ENCODE peak calls at places on chromosome 12, in seven cellular contexts. S is fibroblast of the aortic adventitia, V is psoas muscle, H is GM12865, F is glutamatergic neuron, Q is bronchial epithelial cell, Y is tibial nerve. I is an unnamed sample.

GRCh38 chr12:77220586-77220985 is 155.2 kb upstream of the E2F7 start:
- DNase-seq in S (peak), V (no peak), H (no peak), F (no peak), Q (no peak), Y (no peak), I (no peak)

GRCh38 chr12:107402041-107403022 is 283.3 kb upstream of the PWP1 start:
- DNase-seq in S (peak), V (no peak), H (peak), F (peak), Q (peak), Y (peak), I (no peak)

GRCh38 chr12:13128291-13129000 is 25.0 kb upstream of the GSG1 start:
- DNase-seq in S (no peak), V (no peak), H (no peak), F (no peak), Q (no peak), Y (no peak), I (no peak)

GRCh38 chr12:54411398-54412241 is 7.4 kb downstream of the ITGA5 start:
- DNase-seq in S (peak), V (peak), H (peak), F (no peak), Q (peak), Y (peak), I (peak)

GRCh38 chr12:62730649-62731377 is 204.1 kb downstream of the PPM1H start:
- DNase-seq in S (peak), V (no peak), H (peak), F (no peak), Q (peak), Y (no peak), I (no peak)

GRCh38 chr12:105228494-105228893 is 7.5 kb downstream of the APPL2 start:
- DNase-seq in S (peak), V (no peak), H (no peak), F (no peak), Q (peak), Y (no peak), I (no peak)

GRCh38 chr12:52041695-52042123 is 9.5 kb upstream of the NR4A1 start:
- DNase-seq in S (peak), V (no peak), H (peak), F (no peak), Q (no peak), Y (no peak), I (no peak)

GRCh38 chr12:6700646-6701051 is at the start of gene PIANP:
- DNase-seq in S (no peak), V (peak), H (no peak), F (peak), Q (no peak), Y (no peak), I (no peak)

GRCh38 chr12:101490286-101490920 is 15.3 kb downstream of the SPIC start:
- DNase-seq in S (no peak), V (no peak), H (peak), F (no peak), Q (peak), Y (no peak), I (no peak)

GRCh38 chr12:27528788-27529187 is 4.8 kb downstream of the PPFIBP1 start:
- DNase-seq in S (no peak), V (no peak), H (no peak), F (no peak), Q (no peak), Y (no peak), I (no peak)

GRCh38 chr12:108605000-108605689 is 7.3 kb upstream of the TMEM119 start:
- DNase-seq in S (no peak), V (no peak), H (no peak), F (no peak), Q (no peak), Y (no peak), I (no peak)

GRCh38 chr12:78864483-78865296 is at the start of gene SYT1:
- DNase-seq in S (peak), V (peak), H (peak), F (peak), Q (peak), Y (peak), I (no peak)

GRCh38 chr12:85971800-85972199 is 97.7 kb downstream of the NTS start:
- DNase-seq in S (peak), V (no peak), H (no peak), F (no peak), Q (no peak), Y (no peak), I (no peak)

GRCh38 chr12:56118688-56119045 is 601 bp downstream of the ZC3H10 start:
- DNase-seq in S (no peak), V (peak), H (no peak), F (no peak), Q (no peak), Y (peak), I (no peak)

GRCh38 chr12:56116267-56117081 is at the start of gene RPL41:
- DNase-seq in S (peak), V (peak), H (peak), F (peak), Q (peak), Y (peak), I (peak)

GRCh38 chr12:56119361-56119796 is 1.3 kb downstream of the ZC3H10 start:
- DNase-seq in S (peak), V (peak), H (peak), F (peak), Q (peak), Y (peak), I (peak)

GRCh38 chr12:56120158-56120846 is 2.2 kb downstream of the ZC3H10 start:
- DNase-seq in S (no peak), V (peak), H (no peak), F (no peak), Q (peak), Y (no peak), I (no peak)

DNA sequence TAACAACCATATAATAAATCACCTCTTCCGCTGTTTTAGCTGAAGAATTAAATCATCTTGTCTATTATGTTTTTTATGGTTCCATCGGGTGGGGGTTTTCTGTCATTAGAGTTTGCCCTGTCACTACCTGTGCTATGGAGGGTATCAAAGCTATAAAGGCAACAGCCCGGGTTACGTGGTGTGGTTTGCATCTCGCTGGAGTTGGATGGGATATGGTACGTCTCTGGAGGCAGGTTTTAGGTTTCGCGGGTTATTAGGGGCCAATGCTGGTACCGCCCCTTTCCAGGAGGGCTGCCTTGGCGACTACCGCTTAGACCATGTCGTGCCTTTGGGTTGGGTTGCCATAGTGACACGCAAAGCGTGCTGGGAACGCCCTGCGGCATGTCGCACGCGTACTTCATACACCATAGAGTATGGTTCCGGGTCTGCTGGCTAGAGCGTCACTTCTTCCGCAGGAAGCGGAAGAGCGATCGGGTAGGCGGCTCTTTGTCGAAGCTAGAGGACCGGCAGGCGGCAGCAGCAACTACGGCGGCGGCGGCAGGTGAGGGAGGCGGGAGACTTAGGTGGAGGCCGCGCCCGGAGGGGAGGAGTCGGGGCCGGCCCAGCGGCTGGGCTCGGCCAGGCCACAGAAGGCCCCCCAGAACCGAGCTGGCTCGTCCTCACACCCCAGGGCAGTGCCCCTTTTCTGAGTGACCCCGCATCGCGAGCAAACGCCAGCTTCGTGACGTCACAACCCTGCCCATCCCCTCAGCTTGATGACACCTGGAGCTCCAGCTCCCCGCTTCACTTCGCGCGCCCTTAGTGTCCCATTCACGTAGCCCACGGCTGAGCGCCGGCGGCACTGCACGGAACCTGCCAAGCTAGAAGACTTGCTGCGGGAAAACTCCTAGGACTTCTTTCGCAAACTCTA is at the start of gene ZC3H10:
- DNase-seq in S (peak), V (peak), H (peak), F (peak), Q (peak), Y (peak), I (peak)
- TF ChIP-seq CTCF in S (peak), V (peak), H (peak), F (no peak), Q (peak), Y (peak), I (no peak)

GRCh38 chr12:12072064-12072760 is 1.5 kb downstream of the BCL2L14 start:
- DNase-seq in S (no peak), V (no peak), H (peak), F (no peak), Q (no peak), Y (no peak), I (no peak)
- TF ChIP-seq CTCF in S (no peak), V (no peak), H (peak), F (no peak), Q (no peak), Y (no peak), I (no peak)

GRCh38 chr12:15278816-15279658 is 43.3 kb upstream of the PTPRO start:
- DNase-seq in S (peak), V (peak), H (peak), F (no peak), Q (peak), Y (peak), I (peak)
- TF ChIP-seq CTCF in S (peak), V (no peak), H (no peak), F (no peak), Q (peak), Y (no peak), I (no peak)

DNA sequence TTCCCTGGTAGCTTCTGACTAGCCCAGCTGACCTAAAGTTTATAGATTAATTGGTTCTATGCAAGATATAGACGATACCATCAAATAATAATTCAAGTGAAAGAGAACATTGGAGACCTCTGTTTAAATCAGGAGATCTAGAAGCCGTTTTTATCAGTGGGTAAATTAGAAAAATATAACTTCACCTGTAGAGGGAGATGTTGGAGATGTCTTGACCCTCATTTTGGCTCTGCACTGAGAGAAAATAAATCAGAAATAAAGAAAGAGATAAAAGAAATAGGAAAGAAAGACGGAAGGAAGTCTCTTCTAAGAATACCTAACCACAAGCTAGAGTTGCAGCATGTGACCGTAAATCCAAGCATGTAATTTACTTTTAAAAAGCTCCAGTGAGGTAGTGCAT is 684.5 kb downstream of the C12orf50 start:
- DNase-seq in S (peak), V (no peak), H (no peak), F (no peak), Q (peak), Y (no peak), I (no peak)
- TF ChIP-seq CTCF in S (peak), V (no peak), H (no peak), F (no peak), Q (peak), Y (no peak), I (no peak)

I was measured in right atrium auricular region.